ENCODE peak calls at places on chromosomes 12 and 14, in ten cellular contexts. N, A, Q, I, W, D, Z, L, K and B are unnamed samples.

GRCh38 chr12:66107451-66107915 is 23.1 kb downstream of the LLPH start:
- DNase-seq in N (peak), A (peak), Q (peak), I (peak), W (peak), D (no peak), Z (peak), L (peak), K (peak), B (peak)

GRCh38 chr14:25381498-25381897 is 331.6 kb upstream of the STXBP6 start:
- DNase-seq in N (no peak), A (peak), Q (no peak), I (no peak), W (no peak), D (no peak), Z (no peak), L (no peak), K (no peak), B (no peak)

GRCh38 chr12:30427555-30427954 is 268.1 kb downstream of the IPO8 start:
- DNase-seq in N (no peak), A (no peak), Q (no peak), I (no peak), W (no peak), D (no peak), Z (no peak), L (no peak), K (no peak), B (no peak)

GRCh38 chr12:124667671-124668337 is 100.4 kb upstream of the NCOR2 start:
- DNase-seq in N (no peak), A (no peak), Q (no peak), I (no peak), W (no peak), D (no peak), Z (no peak), L (no peak), K (no peak), B (no peak)

GRCh38 chr12:16515666-16516065 is 90.3 kb downstream of the LMO3 start:
- DNase-seq in N (no peak), A (peak), Q (peak), I (no peak), W (no peak), D (no peak), Z (no peak), L (no peak), K (no peak), B (no peak)

GRCh38 chr12:65822732-65823480 is 1.4 kb upstream of the HMGA2 start:
- DNase-seq in N (no peak), A (peak), Q (peak), I (peak), W (no peak), D (no peak), Z (peak), L (no peak), K (no peak), B (no peak)

GRCh38 chr12:69096669-69097364 is 142.6 kb upstream of the CPSF6 start:
- DNase-seq in N (no peak), A (peak), Q (no peak), I (no peak), W (no peak), D (no peak), Z (no peak), L (no peak), K (no peak), B (no peak)

GRCh38 chr14:28756896-28757570 is 9.6 kb upstream of the FOXG1 start:
- DNase-seq in N (no peak), A (peak), Q (peak), I (no peak), W (no peak), D (no peak), Z (peak), L (no peak), K (no peak), B (no peak)

GRCh38 chr12:120944645-120945217 is 33.6 kb upstream of the HNF1A start:
- DNase-seq in N (peak), A (peak), Q (peak), I (peak), W (no peak), D (no peak), Z (peak), L (peak), K (peak), B (peak)

GRCh38 chr12:26787125-26787495 is 45.9 kb downstream of the ITPR2 start:
- DNase-seq in N (no peak), A (no peak), Q (peak), I (no peak), W (no peak), D (no peak), Z (no peak), L (no peak), K (no peak), B (no peak)

GRCh38 chr14:96224480-96225096 is 19.9 kb downstream of the BDKRB2 start:
- DNase-seq in N (peak), A (no peak), Q (no peak), I (no peak), W (no peak), D (no peak), Z (no peak), L (no peak), K (no peak), B (no peak)

GRCh38 chr12:31033681-31034080 is 40.0 kb upstream of the DDX11 start:
- DNase-seq in N (no peak), A (no peak), Q (no peak), I (no peak), W (no peak), D (peak), Z (no peak), L (no peak), K (no peak), B (no peak)

GRCh38 chr12:92570056-92570753 is 132.6 kb upstream of the PLEKHG7 start:
- DNase-seq in N (peak), A (peak), Q (peak), I (peak), W (peak), D (no peak), Z (peak), L (peak), K (peak), B (no peak)

GRCh38 chr14:90757452-90757851 is 58.8 kb downstream of the TTC7B start:
- DNase-seq in N (no peak), A (peak), Q (no peak), I (no peak), W (peak), D (peak), Z (no peak), L (no peak), K (peak), B (no peak)

GRCh38 chr14:90756755-90757345 is 59.4 kb downstream of the TTC7B start:
- DNase-seq in N (no peak), A (peak), Q (no peak), I (no peak), W (peak), D (peak), Z (no peak), L (no peak), K (peak), B (no peak)

GRCh38 chr14:90758959-90759358 is 57.3 kb downstream of the TTC7B start:
- DNase-seq in N (peak), A (peak), Q (peak), I (peak), W (peak), D (peak), Z (no peak), L (peak), K (peak), B (peak)

GRCh38 chr14:90759370-90760054 is 56.7 kb downstream of the TTC7B start:
- DNase-seq in N (no peak), A (peak), Q (no peak), I (no peak), W (no peak), D (peak), Z (no peak), L (no peak), K (peak), B (no peak)

DNA sequence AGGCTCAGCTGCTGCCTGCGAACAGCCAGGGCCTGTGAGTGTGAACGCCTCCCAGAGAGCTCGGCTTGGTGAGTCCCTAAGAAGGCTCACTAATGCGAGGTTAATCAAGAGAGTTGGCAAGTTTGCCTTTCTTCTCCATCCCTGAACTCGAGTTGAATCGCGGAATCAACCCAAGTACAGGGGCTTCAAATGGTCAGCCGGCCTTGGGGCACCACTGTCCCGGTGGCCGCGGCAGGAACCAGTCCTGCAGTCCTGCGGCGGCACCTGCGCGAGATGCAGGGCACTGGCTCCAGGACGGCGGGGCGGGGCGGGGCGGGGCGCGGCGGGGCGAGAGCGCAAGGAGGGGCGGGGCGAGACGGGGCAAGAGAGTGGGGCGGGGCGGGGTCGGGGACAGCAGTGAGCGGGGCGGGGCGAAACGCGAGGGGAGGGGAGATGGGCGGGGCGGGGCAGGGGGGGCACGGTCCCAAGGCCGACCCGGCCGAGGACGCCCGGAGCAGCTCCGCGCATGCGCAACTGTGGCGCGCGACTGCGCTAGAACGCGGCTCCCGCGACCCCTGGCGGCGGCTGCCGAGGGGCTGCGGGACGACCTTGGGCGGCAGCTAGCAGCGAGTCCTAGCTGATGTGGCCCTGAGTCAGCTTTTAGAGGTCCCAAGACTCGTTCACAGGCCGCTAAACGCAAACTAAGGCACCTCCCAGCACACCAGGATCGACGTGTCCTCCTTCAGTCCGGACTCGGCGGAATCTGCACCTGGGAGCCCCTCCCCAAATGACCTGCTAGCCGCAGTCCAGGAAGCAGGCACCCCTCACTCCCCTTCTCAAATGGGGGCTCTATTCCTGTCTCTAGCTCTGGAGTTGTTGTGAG is 58.0 kb downstream of the TTC7B start:
- DNase-seq in N (peak), A (peak), Q (peak), I (peak), W (peak), D (peak), Z (peak), L (peak), K (peak), B (peak)
- TF ChIP-seq POLR2A in N (no peak), A (peak), Q (peak), I (no peak), W (peak), D (no peak), Z (peak), L (peak), K (peak), B (peak)

DNA sequence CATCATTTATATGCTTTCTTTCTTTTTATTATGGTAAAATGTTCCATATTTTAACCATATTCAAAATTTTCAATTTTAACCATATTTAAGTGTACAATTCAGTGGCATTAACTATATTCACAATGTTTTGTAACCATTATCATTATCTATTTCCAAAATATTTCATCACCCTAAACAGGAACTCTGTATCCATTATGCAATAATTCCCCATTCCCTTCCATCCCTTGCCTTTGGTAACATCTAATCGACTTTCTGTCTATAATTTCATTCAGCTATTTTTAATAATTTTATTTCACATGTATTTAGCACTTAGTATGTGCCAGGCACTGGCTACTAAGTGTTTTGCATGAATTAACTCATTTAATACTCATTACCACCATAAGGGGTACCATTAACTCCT is 287.5 kb downstream of the NELL2 start:
- DNase-seq in N (no peak), A (no peak), Q (no peak), I (no peak), W (no peak), D (no peak), Z (no peak), L (no peak), K (no peak), B (no peak)
- H3K4me3 ChIP-seq in N (no peak), A (no peak), Q (no peak), I (no peak), W (no peak), D (no peak), Z (no peak), L (no peak), K (no peak), B (no peak)

DNA sequence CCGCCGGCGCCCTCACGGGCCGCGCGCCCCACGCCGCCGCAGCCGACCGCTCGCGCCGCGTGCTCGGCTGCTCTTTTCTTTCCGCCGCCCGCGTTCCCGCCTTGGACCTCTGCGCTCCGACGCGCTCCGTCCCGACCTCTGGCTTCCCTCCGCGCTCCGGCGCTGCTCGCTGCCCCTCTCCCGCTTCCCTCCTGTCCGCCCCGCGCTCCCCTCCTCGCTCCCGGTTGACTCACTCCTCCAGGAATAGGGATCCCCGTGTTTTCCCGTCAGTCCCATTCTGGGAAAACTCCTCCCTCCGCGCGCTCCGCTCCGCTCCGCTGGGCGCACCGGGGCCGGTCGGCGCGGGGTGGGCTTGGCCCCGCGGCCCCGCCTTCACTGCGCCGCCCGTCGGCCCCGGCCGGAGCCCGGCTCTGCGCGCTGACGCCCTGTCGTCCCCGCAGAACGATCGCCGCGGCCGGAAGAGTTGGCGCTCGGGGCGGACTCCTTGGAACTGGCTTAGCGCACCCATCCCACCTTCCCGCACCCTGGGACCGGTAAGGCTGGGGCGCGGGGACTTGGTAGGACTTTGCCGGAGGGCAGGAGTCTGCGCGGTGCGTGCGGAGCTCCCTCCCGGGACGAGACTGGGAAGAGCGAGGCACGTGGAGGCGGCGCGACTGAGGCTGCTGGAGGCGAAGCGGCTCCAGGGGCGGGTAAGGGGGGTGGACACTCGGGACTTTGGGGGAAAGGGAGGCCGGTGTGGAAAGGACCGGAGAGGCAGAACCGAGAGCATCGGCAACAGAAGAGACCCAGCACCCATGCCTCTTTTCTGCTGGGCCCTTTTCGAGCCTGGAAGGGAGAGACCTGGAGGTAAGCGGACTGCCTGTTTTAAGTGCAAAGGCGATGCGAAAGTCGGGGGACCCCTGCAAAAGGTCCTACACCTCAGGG is 573 bp downstream of the TEAD4 start:
- DNase-seq in N (no peak), A (no peak), Q (peak), I (peak), W (peak), D (no peak), Z (peak), L (no peak), K (no peak), B (no peak)
- TF ChIP-seq POLR2A in N (no peak), A (no peak), Q (peak), I (no peak), W (peak), D (no peak), Z (no peak), L (no peak), K (peak), B (no peak)

GRCh38 chr14:68692916-68693771 is 99.7 kb downstream of the ZFP36L1 start:
- DNase-seq in N (no peak), A (no peak), Q (peak), I (no peak), W (no peak), D (no peak), Z (no peak), L (no peak), K (no peak), B (no peak)
- H3K4me3 ChIP-seq in N (no peak), A (no peak), Q (no peak), I (no peak), W (no peak), D (no peak), Z (no peak), L (no peak), K (no peak), B (no peak)

GRCh38 chr14:91270188-91270587 is 25.7 kb upstream of the GPR68 start:
- DNase-seq in N (no peak), A (no peak), Q (no peak), I (no peak), W (no peak), D (no peak), Z (no peak), L (no peak), K (no peak), B (no peak)
- TF ChIP-seq POLR2A in N (no peak), A (no peak), Q (no peak), I (no peak), W (no peak), D (no peak), Z (no peak), L (no peak), K (no peak), B (no peak)